ENCODE peak calls at places on chromosomes 4 and X, in five cellular contexts. C, P, Q, I and B are unnamed samples.

GRCh38 chr4:11728165-11728564 is 299.5 kb upstream of the HS3ST1 start:
- DNase-seq in C (no peak), P (no peak), Q (no peak), I (no peak), B (no peak)

GRCh38 chrX:65601530-65602281 is 65.7 kb upstream of the MSN start:
- DNase-seq in C (no peak), P (peak), Q (peak), I (peak), B (peak)

GRCh38 chr4:48141048-48141447 is 7.0 kb upstream of the TXK start:
- DNase-seq in C (no peak), P (no peak), Q (no peak), I (no peak), B (no peak)

GRCh38 chr4:76447326-76447954 is 12.4 kb downstream of the SHROOM3 start:
- DNase-seq in C (no peak), P (no peak), Q (no peak), I (no peak), B (no peak)

GRCh38 chrX:31199051-31199769 is 127.4 kb upstream of the FTHL17 start:
- DNase-seq in C (no peak), P (no peak), Q (no peak), I (no peak), B (no peak)

GRCh38 chrX:138128025-138128671 is 562.2 kb downstream of the ZIC3 start:
- DNase-seq in C (no peak), P (no peak), Q (no peak), I (no peak), B (no peak)

GRCh38 chr4:17894421-17894820 is 83.6 kb downstream of the NCAPG start:
- DNase-seq in C (no peak), P (no peak), Q (no peak), I (no peak), B (no peak)

GRCh38 chrX:13647709-13648212 is 5.2 kb upstream of the TCEANC start:
- DNase-seq in C (peak), P (no peak), Q (no peak), I (peak), B (peak)

GRCh38 chr4:124931050-124931449 is 218.5 kb upstream of the ANKRD50 start:
- DNase-seq in C (no peak), P (no peak), Q (no peak), I (no peak), B (no peak)

GRCh38 chrX:50081282-50081955 is 119.4 kb downstream of the AKAP4 start:
- DNase-seq in C (no peak), P (no peak), Q (peak), I (no peak), B (peak)

GRCh38 chrX:64229145-64229544 is 1.3 kb downstream of the ASB12 start:
- DNase-seq in C (no peak), P (no peak), Q (no peak), I (no peak), B (no peak)

GRCh38 chr4:143381171-143382118 is 44.8 kb downstream of the GAB1 start:
- DNase-seq in C (peak), P (peak), Q (peak), I (peak), B (no peak)

GRCh38 chr4:2837110-2837903 is 6.3 kb upstream of the ADD1 start:
- DNase-seq in C (no peak), P (peak), Q (peak), I (peak), B (no peak)

GRCh38 chr4:73823756-73824155 is 12.7 kb upstream of the CXCL6 start:
- DNase-seq in C (no peak), P (no peak), Q (no peak), I (no peak), B (no peak)

GRCh38 chr4:152458801-152459302 is 77.0 kb downstream of the FBXW7 start:
- DNase-seq in C (no peak), P (no peak), Q (no peak), I (no peak), B (no peak)

DNA sequence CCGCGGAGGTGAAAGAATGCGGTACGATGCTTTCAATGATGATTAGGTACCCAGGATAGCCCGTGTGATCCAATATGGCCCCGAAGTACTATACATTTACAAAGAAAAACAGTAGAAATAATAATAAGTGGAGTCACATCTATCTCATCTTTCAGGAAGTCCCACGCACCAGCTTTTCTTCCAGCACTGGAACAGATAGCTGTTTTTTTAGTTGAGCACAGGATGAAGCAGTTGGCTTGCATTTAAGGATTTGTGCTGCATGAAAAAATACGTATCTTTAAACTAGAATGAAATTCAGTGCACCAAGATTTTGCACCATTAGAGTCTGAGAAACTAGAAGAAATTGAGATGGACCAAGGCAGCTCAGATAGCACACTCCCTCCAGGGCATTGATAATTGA is 44.1 kb downstream of the SMIM20 start:
- DNase-seq in C (no peak), P (no peak), Q (no peak), I (no peak), B (no peak)
- H3K4me3 ChIP-seq in C (no peak), P (no peak), Q (no peak), I (no peak), B (no peak)

DNA sequence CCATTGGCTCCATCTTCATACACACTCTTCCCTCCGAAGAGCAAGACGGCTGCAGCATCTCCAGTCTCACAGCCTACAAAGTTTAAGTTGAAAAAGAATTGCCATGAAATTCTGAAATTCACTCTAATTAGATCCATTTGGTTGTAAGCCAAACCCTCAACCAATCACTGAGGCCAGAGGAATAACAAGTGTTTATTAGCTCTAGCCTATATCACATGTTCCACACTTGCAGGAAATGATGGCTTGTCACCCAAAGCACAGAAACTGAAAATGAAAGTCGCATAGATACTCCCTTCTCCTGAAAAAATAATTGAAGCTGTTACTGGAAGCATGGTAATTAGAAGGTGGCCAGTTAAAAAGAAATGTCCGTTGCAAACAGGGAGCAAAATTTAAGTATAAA is 1071.8 kb downstream of the CCSER1 start:
- DNase-seq in C (no peak), P (no peak), Q (no peak), I (no peak), B (no peak)
- H3K4me3 ChIP-seq in C (no peak), P (no peak), Q (no peak), I (no peak), B (peak)

GRCh38 chr4:8858925-8859210 is 12.8 kb downstream of the HMX1 start:
- DNase-seq in C (no peak), P (no peak), Q (no peak), I (no peak), B (no peak)

GRCh38 chr4:8856835-8857590 is 14.6 kb downstream of the HMX1 start:
- DNase-seq in C (no peak), P (no peak), Q (no peak), I (no peak), B (no peak)

GRCh38 chr4:8857682-8858187 is 13.9 kb downstream of the HMX1 start:
- DNase-seq in C (no peak), P (no peak), Q (no peak), I (no peak), B (no peak)

GRCh38 chr4:8859550-8860095 is 12.0 kb downstream of the HMX1 start:
- DNase-seq in C (no peak), P (no peak), Q (no peak), I (no peak), B (no peak)

GRCh38 chr4:8858188-8858924 is 13.3 kb downstream of the HMX1 start:
- DNase-seq in C (no peak), P (no peak), Q (no peak), I (no peak), B (no peak)
- H3K4me3 ChIP-seq in C (no peak), P (no peak), Q (no peak), I (no peak), B (no peak)

DNA sequence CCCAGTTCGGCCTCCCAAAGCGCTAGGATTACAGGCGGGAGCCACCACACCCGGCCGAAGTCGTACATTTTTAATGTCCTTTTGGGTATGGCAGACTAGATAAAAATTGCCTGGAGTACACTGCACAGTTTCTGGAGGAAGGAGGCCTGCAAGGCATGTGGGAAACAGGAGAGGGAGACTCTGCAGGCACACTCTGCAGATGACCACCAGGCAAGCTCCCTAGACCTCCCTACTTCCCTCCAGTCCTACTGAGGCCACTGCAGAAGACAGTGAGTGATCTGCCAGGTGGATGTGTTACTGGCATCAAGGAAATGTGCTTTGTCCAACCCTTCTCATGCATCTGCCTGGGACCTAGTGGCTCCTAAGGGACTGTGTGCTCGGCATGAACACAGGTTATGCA is 11.4 kb downstream of the PDLIM3 start:
- DNase-seq in C (no peak), P (peak), Q (no peak), I (no peak), B (no peak)
- H3K4me3 ChIP-seq in C (no peak), P (no peak), Q (no peak), I (no peak), B (no peak)

GRCh38 chrX:131792356-131792749 is 230.7 kb upstream of the STK26 start:
- DNase-seq in C (no peak), P (peak), Q (peak), I (peak), B (no peak)
- H3K4me3 ChIP-seq in C (peak), P (no peak), Q (peak), I (peak), B (no peak)

GRCh38 chr4:168876106-168876505 is 133.9 kb downstream of the CBR4 start:
- DNase-seq in C (no peak), P (no peak), Q (no peak), I (no peak), B (no peak)

GRCh38 chr4:168877407-168877778 is 132.7 kb downstream of the CBR4 start:
- DNase-seq in C (no peak), P (no peak), Q (no peak), I (peak), B (no peak)

GRCh38 chr4:168879178-168879577 is 130.9 kb downstream of the CBR4 start:
- DNase-seq in C (no peak), P (no peak), Q (no peak), I (no peak), B (no peak)

GRCh38 chr4:168880087-168880675 is 129.9 kb downstream of the CBR4 start:
- DNase-seq in C (no peak), P (no peak), Q (no peak), I (no peak), B (no peak)

DNA sequence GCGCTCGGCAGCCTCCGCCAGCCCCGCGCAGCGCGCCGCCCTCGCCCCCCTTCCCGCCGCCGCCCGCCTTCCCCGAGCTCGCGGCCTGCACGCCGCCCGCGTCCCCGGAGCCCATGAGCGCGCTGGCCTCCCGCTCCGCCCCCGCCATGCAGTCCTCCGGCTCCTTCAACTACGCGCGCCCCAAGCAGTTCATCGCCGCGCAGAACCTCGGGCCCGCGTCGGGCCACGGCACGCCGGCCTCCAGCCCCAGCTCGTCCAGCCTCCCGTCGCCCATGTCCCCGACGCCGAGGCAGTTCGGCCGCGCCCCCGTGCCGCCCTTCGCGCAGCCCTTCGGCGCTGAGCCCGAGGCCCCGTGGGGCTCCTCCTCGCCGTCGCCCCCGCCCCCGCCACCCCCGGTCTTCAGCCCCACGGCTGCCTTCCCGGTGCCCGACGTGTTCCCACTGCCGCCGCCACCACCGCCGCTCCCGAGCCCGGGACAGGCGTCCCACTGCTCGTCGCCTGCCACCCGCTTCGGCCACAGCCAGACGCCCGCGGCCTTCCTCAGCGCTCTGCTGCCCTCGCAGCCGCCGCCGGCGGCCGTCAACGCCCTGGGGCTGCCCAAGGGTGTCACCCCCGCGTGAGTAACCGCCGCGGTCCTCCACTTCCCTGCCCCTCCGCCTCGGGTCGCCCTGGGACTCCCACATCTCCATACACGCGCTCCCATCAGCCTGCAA is 132.1 kb downstream of the CBR4 start:
- DNase-seq in C (no peak), P (peak), Q (no peak), I (no peak), B (peak)
- H3K4me3 ChIP-seq in C (peak), P (no peak), Q (peak), I (peak), B (peak)

GRCh38 chr4:138941037-138941436 is 74.5 kb upstream of the NOCT start:
- DNase-seq in C (no peak), P (no peak), Q (no peak), I (no peak), B (no peak)

GRCh38 chr4:138935135-138935795 is 80.3 kb upstream of the NOCT start:
- DNase-seq in C (no peak), P (no peak), Q (no peak), I (no peak), B (no peak)

GRCh38 chr4:138943893-138944292 is 71.7 kb upstream of the NOCT start:
- DNase-seq in C (no peak), P (no peak), Q (no peak), I (no peak), B (no peak)

GRCh38 chr4:138939960-138940359 is 75.6 kb upstream of the NOCT start:
- DNase-seq in C (no peak), P (no peak), Q (no peak), I (no peak), B (no peak)

GRCh38 chr4:138938371-138938699 is 77.2 kb upstream of the NOCT start:
- DNase-seq in C (no peak), P (no peak), Q (no peak), I (no peak), B (no peak)
- H3K4me3 ChIP-seq in C (no peak), P (no peak), Q (no peak), I (no peak), B (peak)